ENCODE peak calls at places on chromosomes 7 and 10, in ten cellular contexts. I is tibial nerve; Q is suprapubic skin; D is A673; E is RWPE1; G is pancreas; O is GM23338; J is CD8-positive, alpha-beta T cell; M is neuronal stem cell; R is brain microvascular endothelial cell. W is an unnamed sample.

GRCh38 chr10:79274279-79275104 is 72.8 kb upstream of the PPIF start:
- DNase-seq in Q (peak), I (peak), M (no peak), J (no peak), E (no peak), R (no peak), G (peak), O (no peak), D (no peak), W (no peak)

GRCh38 chr10:131905603-131906268 is 4.9 kb downstream of the PPP2R2D start:
- DNase-seq in R (no peak), D (no peak), Q (no peak), O (no peak), E (no peak), I (no peak), J (no peak), G (no peak), M (no peak), W (no peak)

GRCh38 chr10:16996530-16996964 is 133.1 kb downstream of the CUBN start:
- DNase-seq in J (no peak), O (no peak), R (peak), D (peak), G (no peak), E (no peak), M (no peak), Q (no peak), I (no peak), W (no peak)

GRCh38 chr10:76973091-76973514 is 664.5 kb downstream of the KCNMA1 start:
- DNase-seq in J (no peak), Q (no peak), G (no peak), I (no peak), E (no peak), M (no peak), R (no peak), D (no peak), O (no peak), W (no peak)

GRCh38 chr10:98391065-98391464 is 23.9 kb downstream of the PYROXD2 start:
- DNase-seq in D (no peak), I (no peak), E (no peak), M (no peak), Q (no peak), G (no peak), J (no peak), R (no peak), O (no peak), W (no peak)

GRCh38 chr7:151409555-151410404 is at the start of gene WDR86:
- DNase-seq in I (no peak), E (no peak), M (peak), J (no peak), O (peak), D (no peak), G (no peak), Q (peak), R (no peak), W (no peak)

GRCh38 chr7:79405368-79405767 is 48.1 kb downstream of the MAGI2 start:
- DNase-seq in I (no peak), M (no peak), E (no peak), J (no peak), Q (no peak), O (no peak), D (no peak), G (no peak), R (no peak), W (no peak)

GRCh38 chr7:66114743-66115727 is at the start of gene CRCP:
- DNase-seq in O (peak), G (peak), R (peak), J (peak), D (peak), Q (peak), I (peak), M (peak), E (peak), W (no peak)

GRCh38 chr7:142696456-142697179 is 52.7 kb upstream of the PRSS1 start:
- DNase-seq in I (no peak), Q (no peak), O (peak), M (no peak), E (no peak), R (no peak), G (no peak), J (no peak), D (no peak), W (no peak)

GRCh38 chr10:125010362-125010761 is 68.4 kb downstream of the ZRANB1 start:
- DNase-seq in E (no peak), J (no peak), M (no peak), Q (no peak), I (no peak), R (no peak), O (no peak), D (no peak), G (peak), W (no peak)

GRCh38 chr10:113187066-113187777 is 237.2 kb downstream of the TCF7L2 start:
- DNase-seq in E (no peak), M (no peak), I (no peak), G (peak), O (no peak), J (no peak), R (peak), D (peak), Q (no peak), W (no peak)

GRCh38 chr7:92614586-92615237 is 24.5 kb upstream of the FAM133B start:
- DNase-seq in J (no peak), E (no peak), M (no peak), O (no peak), R (no peak), D (peak), G (no peak), Q (no peak), I (no peak), W (no peak)

GRCh38 chr10:79381804-79382221 is 34.5 kb downstream of the PPIF start:
- DNase-seq in O (no peak), J (peak), I (peak), R (peak), G (no peak), M (no peak), E (no peak), Q (peak), D (peak), W (no peak)

GRCh38 chr10:77231375-77231774 is 406.2 kb downstream of the KCNMA1 start:
- DNase-seq in R (no peak), O (no peak), E (no peak), D (no peak), J (no peak), G (no peak), M (no peak), I (no peak), Q (no peak), W (no peak)

GRCh38 chr7:73330772-73331171 is 2.8 kb downstream of the FKBP6 start:
- DNase-seq in Q (no peak), G (no peak), J (no peak), M (no peak), E (no peak), R (no peak), I (no peak), D (no peak), O (no peak), W (no peak)

GRCh38 chr10:119404719-119405504 is 137.6 kb downstream of the RGS10 start:
- DNase-seq in J (no peak), E (no peak), G (no peak), O (no peak), I (no peak), M (no peak), R (no peak), D (no peak), Q (no peak), W (no peak)

GRCh38 chr7:150903627-150904026 is 51.3 kb downstream of the AOC1 start:
- DNase-seq in R (no peak), Q (no peak), I (no peak), M (no peak), E (peak), G (peak), O (no peak), J (no peak), D (no peak), W (no peak)

GRCh38 chr10:115956225-115957009 is 316.6 kb downstream of the GFRA1 start:
- DNase-seq in Q (no peak), J (no peak), D (no peak), I (no peak), M (no peak), R (peak), O (no peak), G (no peak), E (no peak), W (no peak)

GRCh38 chr10:29285624-29286051 is 3.2 kb upstream of the LYZL1 start:
- DNase-seq in Q (no peak), D (no peak), E (no peak), O (no peak), J (no peak), G (no peak), M (no peak), I (no peak), R (no peak), W (no peak)

GRCh38 chr10:80464557-80465466 is 10.7 kb downstream of the TSPAN14 start:
- DNase-seq in I (no peak), O (peak), R (no peak), J (no peak), Q (no peak), M (peak), E (no peak), G (peak), D (peak), W (no peak)

GRCh38 chr10:44067432-44067831 is 317.5 kb downstream of the CXCL12 start:
- DNase-seq in R (no peak), M (no peak), I (no peak), O (no peak), Q (no peak), D (no peak), J (no peak), G (no peak), E (no peak), W (no peak)

GRCh38 chr10:8116474-8116873 is 62.0 kb downstream of the GATA3 start:
- DNase-seq in M (no peak), R (no peak), O (no peak), G (no peak), Q (no peak), E (no peak), D (no peak), J (no peak), I (no peak), W (no peak)

GRCh38 chr10:88027570-88027969 is 164.1 kb downstream of the PTEN start:
- DNase-seq in Q (no peak), R (no peak), O (no peak), G (no peak), I (peak), D (no peak), J (no peak), E (no peak), M (no peak), W (no peak)

GRCh38 chr7:99124636-99125504 is 19.0 kb downstream of the SMURF1 start:
- DNase-seq in G (no peak), D (no peak), J (no peak), E (no peak), M (no peak), R (peak), O (no peak), I (no peak), Q (no peak), W (no peak)

GRCh38 chr7:41292457-41292856 is 410.4 kb downstream of the INHBA start:
- DNase-seq in M (no peak), G (no peak), I (no peak), O (no peak), Q (no peak), D (no peak), E (peak), J (no peak), R (no peak), W (peak)

GRCh38 chr10:133350950-133351329 is 3.8 kb downstream of the PRAP1 start:
- DNase-seq in M (no peak), E (no peak), G (no peak), Q (no peak), I (no peak), O (no peak), D (no peak), R (no peak), J (no peak), W (no peak)

GRCh38 chr7:121595949-121596692 is 200.0 kb upstream of the FAM3C start:
- DNase-seq in R (no peak), Q (no peak), D (peak), M (no peak), G (no peak), O (no peak), I (no peak), J (no peak), E (no peak), W (no peak)

GRCh38 chr7:115561341-115562110 is 469.0 kb downstream of the TFEC start:
- DNase-seq in I (no peak), Q (no peak), G (no peak), E (no peak), R (peak), M (no peak), D (no peak), O (no peak), J (no peak), W (no peak)

GRCh38 chr7:98372993-98373392 is 27.9 kb downstream of the BAIAP2L1 start:
- DNase-seq in G (no peak), J (no peak), E (peak), O (no peak), I (no peak), D (no peak), M (no peak), Q (no peak), R (no peak), W (peak)

DNA sequence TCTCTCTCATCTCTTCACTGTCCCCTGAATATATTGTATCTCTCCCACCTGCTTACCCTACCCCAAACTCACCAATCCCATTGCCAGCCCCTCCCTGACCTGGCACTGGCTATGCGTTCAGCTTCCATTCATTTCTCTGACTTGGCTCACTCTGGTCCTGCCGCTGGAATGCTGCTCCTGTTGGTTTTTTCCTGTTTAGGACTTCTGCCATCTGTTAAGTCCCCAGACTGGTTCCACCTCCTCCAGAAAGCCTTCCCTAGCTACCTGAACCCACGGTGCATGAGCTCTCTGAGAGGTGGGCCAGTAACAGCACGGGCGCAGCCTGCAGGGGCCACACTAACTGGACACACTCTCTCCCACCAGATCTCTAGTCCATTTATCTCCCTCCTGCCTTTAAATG is 80.2 kb downstream of the HIF1AN start:
- DNase-seq in R (no peak), G (no peak), I (no peak), D (no peak), Q (no peak), O (no peak), M (no peak), J (no peak), E (no peak), W (no peak)
- H3K27ac ChIP-seq in R (no peak), G (no peak), I (no peak), D (no peak), Q (no peak), O (no peak), M (no peak), J (no peak), E (no peak), W (no peak)

GRCh38 chr10:101001225-101002035 is 1.8 kb downstream of the LZTS2 start:
- DNase-seq in G (peak), M (no peak), O (no peak), D (no peak), R (peak), E (no peak), Q (peak), J (no peak), I (peak), W (no peak)
- H3K27ac ChIP-seq in G (peak), M (no peak), O (no peak), D (peak), R (peak), E (peak), Q (peak), J (no peak), I (peak), W (peak)

GRCh38 chr7:130365511-130366441 is 14.5 kb upstream of the CPA1 start:
- DNase-seq in D (peak), Q (peak), R (no peak), O (peak), M (no peak), J (no peak), G (peak), E (no peak), I (peak), W (no peak)

GRCh38 chr7:130366561-130366960 is 13.7 kb upstream of the CPA1 start:
- DNase-seq in O (no peak), I (no peak), E (no peak), Q (peak), R (no peak), J (no peak), D (no peak), M (no peak), G (no peak), W (no peak)

GRCh38 chr7:130363156-130363847 is 17.0 kb upstream of the CPA1 start:
- DNase-seq in I (no peak), M (no peak), J (no peak), E (peak), D (no peak), Q (peak), G (no peak), O (no peak), R (peak), W (peak)

GRCh38 chr7:130364446-130364845 is 15.8 kb upstream of the CPA1 start:
- DNase-seq in O (no peak), Q (peak), G (no peak), I (no peak), R (no peak), D (no peak), J (no peak), E (no peak), M (no peak), W (no peak)

DNA sequence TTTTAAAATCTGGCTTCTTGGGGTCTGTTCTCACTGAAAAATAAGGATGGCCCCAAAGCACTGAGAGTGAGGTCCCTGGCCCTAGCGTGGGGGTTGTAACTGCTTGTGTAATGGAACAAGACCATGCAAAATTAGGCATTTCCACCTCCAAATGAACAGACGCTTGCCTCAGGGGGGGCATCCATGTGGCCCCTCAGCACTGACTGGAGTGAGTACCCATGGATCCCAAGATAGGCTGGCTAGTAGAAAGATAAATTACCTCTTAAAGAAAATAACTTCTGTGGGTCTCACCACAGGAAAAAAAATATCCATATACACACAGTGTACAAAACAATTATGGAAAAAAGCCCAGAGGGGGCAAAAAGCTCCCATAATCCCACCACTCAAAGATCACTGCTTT is 15.2 kb upstream of the CPA1 start:
- DNase-seq in I (no peak), D (peak), R (no peak), G (no peak), O (no peak), M (no peak), E (no peak), J (no peak), Q (peak), W (no peak)
- H3K27ac ChIP-seq in I (no peak), D (peak), R (no peak), G (peak), O (no peak), M (no peak), E (peak), J (no peak), Q (no peak), W (no peak)

DNA sequence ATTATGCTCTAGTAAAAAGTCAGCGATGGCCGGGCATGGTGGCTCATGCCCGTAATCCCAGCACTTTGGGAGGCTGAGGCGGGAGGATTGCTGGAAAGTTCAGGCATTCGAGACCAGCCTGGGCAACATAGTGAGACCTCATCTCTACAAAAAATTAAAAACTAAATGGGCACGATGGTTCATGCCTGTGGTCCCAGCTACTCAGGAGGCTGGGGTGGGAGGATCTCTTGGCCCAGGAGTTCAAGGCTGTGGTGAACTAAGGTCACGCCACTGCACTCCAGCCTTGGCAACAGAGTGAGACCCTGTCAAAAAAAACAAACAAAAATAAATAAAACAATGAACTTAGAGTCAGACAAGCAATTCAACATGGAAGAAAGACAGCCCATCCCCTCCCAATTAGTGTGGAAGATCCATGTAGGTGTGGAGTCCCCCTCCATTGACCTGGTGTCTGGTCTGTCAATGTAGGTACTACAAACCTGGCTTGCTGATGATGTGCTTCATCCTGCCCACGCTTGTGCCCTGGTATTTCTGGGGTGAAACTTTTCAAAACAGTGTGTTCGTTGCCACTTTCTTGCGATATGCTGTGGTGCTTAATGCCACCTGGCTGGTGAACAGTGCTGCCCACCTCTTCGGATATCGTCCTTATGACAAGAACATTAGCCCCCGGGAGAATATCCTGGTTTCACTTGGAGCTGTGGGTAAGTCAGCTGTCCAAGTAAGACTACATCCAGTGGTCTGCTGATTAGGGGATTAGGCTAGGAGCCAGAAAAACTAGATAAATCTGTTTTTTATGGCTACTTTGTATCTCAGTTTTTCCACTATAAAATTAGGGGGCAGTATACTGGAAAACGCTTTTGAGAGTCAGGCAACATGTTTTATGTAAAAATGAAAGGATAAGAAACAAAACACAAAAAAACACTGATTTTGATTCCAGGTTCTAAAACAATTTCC is 9.3 kb downstream of the SCD start:
- DNase-seq in I (no peak), J (no peak), R (no peak), D (no peak), E (no peak), O (no peak), Q (no peak), M (no peak), G (no peak), W (no peak)
- H3K27ac ChIP-seq in I (no peak), J (no peak), R (no peak), D (peak), E (peak), O (peak), Q (no peak), M (peak), G (no peak), W (peak)

GRCh38 chr7:105268511-105269392 is 120.0 kb downstream of the SRPK2 start:
- DNase-seq in D (peak), M (no peak), Q (no peak), O (no peak), I (peak), J (no peak), G (no peak), E (peak), R (peak), W (no peak)
- H3K27ac ChIP-seq in D (peak), M (peak), Q (peak), O (peak), I (peak), J (peak), G (peak), E (no peak), R (peak), W (peak)

DNA sequence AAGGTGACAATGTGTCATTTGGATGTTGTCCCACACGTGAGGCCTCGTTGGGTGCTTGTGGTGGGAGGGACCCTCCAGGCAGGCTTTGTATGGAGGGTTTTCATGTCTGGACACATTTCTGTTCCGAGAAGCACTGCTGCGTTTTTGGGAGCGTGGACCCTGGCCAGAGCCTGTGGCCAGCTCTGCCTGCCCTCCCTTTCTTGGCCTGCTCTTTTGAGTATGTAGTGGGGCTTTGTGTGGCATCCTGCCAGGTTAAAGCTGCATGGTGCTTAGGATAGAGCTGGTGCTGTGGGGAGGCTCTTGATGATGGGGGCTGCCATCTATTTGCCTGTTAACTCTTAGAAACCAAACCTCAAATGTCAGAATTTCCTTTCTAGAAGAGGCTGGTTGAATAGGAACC is 45.7 kb downstream of the GLRX3 start:
- DNase-seq in O (no peak), I (no peak), R (no peak), M (no peak), Q (no peak), D (no peak), G (no peak), J (no peak), E (no peak), W (no peak)
- H3K27ac ChIP-seq in O (no peak), I (no peak), R (no peak), M (no peak), Q (no peak), D (no peak), G (no peak), J (no peak), E (no peak), W (no peak)

W was measured in epithelial cell of prostate.